ENCODE peak calls at places on chromosomes 16 and 17, in six cellular contexts. Q, G, A, P, O and V are unnamed samples.

GRCh38 chr17:40496634-40497420 is 4.6 kb downstream of the TNS4 start:
- DNase-seq in Q (no peak), G (no peak), A (no peak), P (no peak), O (no peak), V (no peak)

GRCh38 chr17:67068999-67069398 is 24.6 kb downstream of the CACNG1 start:
- DNase-seq in Q (no peak), G (no peak), A (no peak), P (peak; percentile 90), O (no peak), V (no peak)

GRCh38 chr17:28494445-28495188 is 11.5 kb upstream of the FOXN1 start:
- DNase-seq in Q (peak; percentile 70), G (peak; percentile 91), A (peak; percentile 50), P (peak; percentile 89), O (peak; percentile 80), V (peak; percentile 31)

GRCh38 chr17:18219016-18219415 is 6.4 kb upstream of the LLGL1 start:
- DNase-seq in Q (no peak), G (no peak), A (no peak), P (no peak), O (no peak), V (no peak)

GRCh38 chr17:13728751-13729150 is 127.0 kb upstream of the HS3ST3A1 start:
- DNase-seq in Q (no peak), G (no peak), A (no peak), P (no peak), O (no peak), V (no peak)

GRCh38 chr16:50585331-50585776 is 37.2 kb downstream of the NKD1 start:
- DNase-seq in Q (no peak), G (no peak), A (no peak), P (no peak), O (no peak), V (no peak)

GRCh38 chr17:38320482-38320881 is 23.3 kb downstream of the GPR179 start:
- DNase-seq in Q (no peak), G (no peak), A (no peak), P (no peak), O (no peak), V (no peak)

GRCh38 chr16:72013389-72013788 is 4.8 kb downstream of the DHODH start:
- DNase-seq in Q (no peak), G (no peak), A (no peak), P (no peak), O (no peak), V (no peak)

GRCh38 chr17:34305606-34306005 is 13.6 kb upstream of the CCL8 start:
- DNase-seq in Q (no peak), G (no peak), A (no peak), P (no peak), O (no peak), V (no peak)

GRCh38 chr16:24075929-24076716 is 180.0 kb upstream of the CACNG3 start:
- DNase-seq in Q (no peak), G (no peak), A (peak; percentile 21), P (no peak), O (no peak), V (peak; percentile 18)

GRCh38 chr16:28258571-28258970 is 33.8 kb upstream of the SBK1 start:
- DNase-seq in Q (no peak), G (peak; percentile 37), A (no peak), P (peak; percentile 20), O (no peak), V (no peak)

GRCh38 chr17:6786618-6787017 is 10.6 kb downstream of the FBXO39 start:
- DNase-seq in Q (no peak), G (no peak), A (no peak), P (no peak), O (no peak), V (no peak)

GRCh38 chr17:4045477-4045876 is 81.2 kb upstream of the ATP2A3 start:
- DNase-seq in Q (no peak), G (no peak), A (no peak), P (no peak), O (no peak), V (no peak)

GRCh38 chr16:50208460-50208931 is 55.4 kb downstream of the TENT4B start:
- DNase-seq in Q (no peak), G (no peak), A (no peak), P (no peak), O (no peak), V (no peak)

GRCh38 chr16:27245276-27246231 is 23.0 kb downstream of the NSMCE1 start:
- DNase-seq in Q (peak; percentile 61), G (no peak), A (peak; percentile 74), P (no peak), O (no peak), V (no peak)

GRCh38 chr16:11005611-11005975 is 61.2 kb downstream of the CLEC16A start:
- DNase-seq in Q (no peak), G (no peak), A (no peak), P (no peak), O (no peak), V (no peak)

GRCh38 chr17:63613663-63614062 is 8.6 kb upstream of the MAP3K3 start:
- DNase-seq in Q (no peak), G (no peak), A (no peak), P (no peak), O (no peak), V (no peak)

GRCh38 chr16:10339777-10340752 is 45.8 kb upstream of the ATF7IP2 start:
- DNase-seq in Q (no peak), G (no peak), A (no peak), P (no peak), O (no peak), V (no peak)

GRCh38 chr17:11598274-11599221 is at the start of gene DNAH9:
- DNase-seq in Q (peak; percentile 9), G (peak; percentile 99), A (peak; percentile 30), P (peak; percentile 100), O (peak; percentile 90), V (no peak)

GRCh38 chr16:88855736-88856121 is 1.0 kb downstream of the GALNS start:
- DNase-seq in Q (no peak), G (no peak), A (no peak), P (no peak), O (no peak), V (no peak)

GRCh38 chr16:51151435-51151950 is 423 bp upstream of the SALL1 start:
- DNase-seq in Q (no peak), G (peak; percentile 84), A (no peak), P (peak; percentile 98), O (peak; percentile 80), V (no peak)

GRCh38 chr17:3551189-3551588 is 6.4 kb downstream of the TRPV3 start:
- DNase-seq in Q (no peak), G (no peak), A (no peak), P (peak; percentile 26), O (no peak), V (no peak)

GRCh38 chr16:75228143-75228976 is 9.6 kb downstream of the CTRB1 start:
- DNase-seq in Q (no peak), G (no peak), A (no peak), P (no peak), O (no peak), V (no peak)

GRCh38 chr17:59154721-59155438 is at the start of gene SKA2:
- DNase-seq in Q (peak; percentile 73), G (peak; percentile 94), A (peak; percentile 98), P (peak; percentile 100), O (no peak), V (peak; percentile 42)

GRCh38 chr17:78935419-78936323 is 10.5 kb upstream of the TIMP2 start:
- DNase-seq in Q (no peak), G (peak; percentile 37), A (no peak), P (peak; percentile 51), O (peak; percentile 94), V (no peak)

GRCh38 chr16:85286066-85286712 is 173.9 kb upstream of the CIBAR2 start:
- DNase-seq in Q (no peak), G (no peak), A (no peak), P (no peak), O (no peak), V (no peak)

GRCh38 chr16:77858060-77858459 is 69.7 kb downstream of the VAT1L start:
- DNase-seq in Q (no peak), G (no peak), A (no peak), P (no peak), O (no peak), V (no peak)

GRCh38 chr16:47492428-47493357 is 31.6 kb downstream of the PHKB start:
- DNase-seq in Q (no peak), G (no peak), A (no peak), P (peak; percentile 3), O (peak; percentile 19), V (peak; percentile 60)